ENCODE peak calls at places on chromosome 4, in five cellular contexts. Q, R, W, Z and N are unnamed samples.

GRCh38 chr4:148447672-148448071 is 5.5 kb upstream of the NR3C2 start:
- DNase-seq in Q (no peak), R (no peak), W (no peak), Z (no peak), N (no peak)

GRCh38 chr4:181017038-181017437 is 1226.2 kb upstream of the TENM3 start:
- DNase-seq in Q (no peak), R (no peak), W (no peak), Z (no peak), N (no peak)

GRCh38 chr4:158371158-158371557 is 150.5 kb upstream of the RXFP1 start:
- DNase-seq in Q (peak; percentile 1), R (no peak), W (no peak), Z (no peak), N (no peak)

GRCh38 chr4:7384929-7385890 is 49.5 kb downstream of the PSAPL1 start:
- DNase-seq in Q (no peak), R (no peak), W (no peak), Z (no peak), N (no peak)

GRCh38 chr4:26687728-26688127 is 103.8 kb downstream of the TBC1D19 start:
- DNase-seq in Q (no peak), R (no peak), W (no peak), Z (no peak), N (no peak)

GRCh38 chr4:169724251-169724650 is 33.5 kb downstream of the HPF1 start:
- DNase-seq in Q (no peak), R (peak; percentile 32), W (no peak), Z (no peak), N (no peak)

GRCh38 chr4:10098770-10099139 is 17.8 kb downstream of the WDR1 start:
- DNase-seq in Q (no peak), R (no peak), W (no peak), Z (no peak), N (no peak)

GRCh38 chr4:89586864-89587263 is 250.1 kb downstream of the SNCA start:
- DNase-seq in Q (no peak), R (peak; percentile 31), W (no peak), Z (no peak), N (no peak)

GRCh38 chr4:10622728-10623127 is 61.8 kb downstream of the CLNK start:
- DNase-seq in Q (no peak), R (peak; percentile 51), W (peak; percentile 26), Z (peak; percentile 4), N (no peak)

GRCh38 chr4:175540732-175541131 is 271.3 kb downstream of the GPM6A start:
- DNase-seq in Q (no peak), R (no peak), W (no peak), Z (no peak), N (no peak)

GRCh38 chr4:175540151-175540550 is 271.9 kb downstream of the GPM6A start:
- DNase-seq in Q (no peak), R (no peak), W (no peak), Z (no peak), N (no peak)

GRCh38 chr4:175536852-175537453 is 275.1 kb downstream of the GPM6A start:
- DNase-seq in Q (peak; percentile 26), R (peak; percentile 79), W (peak; percentile 7), Z (peak; percentile 30), N (peak; percentile 35)

GRCh38 chr4:175539498-175539897 is 272.6 kb downstream of the GPM6A start:
- DNase-seq in Q (no peak), R (no peak), W (no peak), Z (no peak), N (no peak)

GRCh38 chr4:175542787-175543186 is 269.3 kb downstream of the GPM6A start:
- DNase-seq in Q (no peak), R (no peak), W (no peak), Z (no peak), N (no peak)
- TF ChIP-seq JUNB in Q (no peak), R (no peak), W (no peak), Z (no peak), N (no peak)

GRCh38 chr4:31755751-31756150 is 1035.6 kb downstream of the PCDH7 start:
- DNase-seq in Q (no peak), R (no peak), W (no peak), Z (no peak), N (no peak)
- TF ChIP-seq JUNB in Q (no peak), R (no peak), W (no peak), Z (no peak), N (no peak)

GRCh38 chr4:126539771-126540170 is 1093.0 kb upstream of the INTU start:
- DNase-seq in Q (no peak), R (no peak), W (no peak), Z (no peak), N (no peak)
- TF ChIP-seq JUNB in Q (no peak), R (no peak), W (no peak), Z (no peak), N (no peak)

GRCh38 chr4:103012594-103012993 is 6.9 kb downstream of the SLC9B1 start:
- DNase-seq in Q (no peak), R (no peak), W (no peak), Z (no peak), N (no peak)

GRCh38 chr4:103012085-103012484 is 7.4 kb downstream of the SLC9B1 start:
- DNase-seq in Q (no peak), R (no peak), W (no peak), Z (peak; percentile 13), N (no peak)

GRCh38 chr4:103010827-103011226 is 8.7 kb downstream of the SLC9B1 start:
- DNase-seq in Q (no peak), R (no peak), W (no peak), Z (no peak), N (no peak)

GRCh38 chr4:103008875-103009729 is 10.4 kb downstream of the SLC9B1 start:
- DNase-seq in Q (peak; percentile 46), R (peak; percentile 78), W (peak; percentile 46), Z (peak; percentile 78), N (peak; percentile 72)

GRCh38 chr4:103011378-103012025 is 8.0 kb downstream of the SLC9B1 start:
- DNase-seq in Q (no peak), R (no peak), W (no peak), Z (peak; percentile 52), N (no peak)
- TF ChIP-seq JUNB in Q (no peak), R (no peak), W (no peak), Z (no peak), N (no peak)

GRCh38 chr4:107755841-107756356 is 35.9 kb upstream of the PAPSS1 start:
- DNase-seq in Q (no peak), R (peak; percentile 45), W (no peak), Z (no peak), N (peak; percentile 37)
- TF ChIP-seq JUNB in Q (no peak), R (no peak), W (no peak), Z (no peak), N (no peak)

GRCh38 chr4:72473434-72473900 is 95.6 kb downstream of the ADAMTS3 start:
- DNase-seq in Q (no peak), R (no peak), W (no peak), Z (peak; percentile 89), N (no peak)
- TF ChIP-seq JUNB in Q (no peak), R (no peak), W (no peak), Z (no peak), N (no peak)

DNA sequence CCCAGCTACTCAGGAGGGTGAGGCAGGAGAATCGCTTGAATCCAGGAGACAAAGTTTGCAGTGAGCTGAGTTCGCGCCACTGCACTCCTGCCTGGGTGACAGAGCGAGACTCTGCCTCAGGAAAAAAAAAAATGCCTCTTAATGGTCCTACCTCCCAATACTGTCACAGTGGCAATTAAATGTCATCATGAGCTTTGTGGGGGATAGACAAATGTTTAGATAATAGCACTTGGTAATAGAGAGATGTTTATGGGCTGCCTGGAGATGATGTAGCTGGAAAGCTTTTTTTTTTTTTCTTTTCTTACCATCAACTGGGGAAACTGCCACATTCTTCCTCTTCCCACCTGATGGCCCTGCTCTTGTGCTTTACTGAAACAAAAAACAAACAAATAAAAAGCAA is 33.1 kb downstream of the GRK4 start:
- DNase-seq in Q (no peak), R (no peak), W (no peak), Z (no peak), N (no peak)
- TF ChIP-seq JUNB in Q (no peak), R (no peak), W (no peak), Z (no peak), N (no peak)

GRCh38 chr4:163148466-163149336 is 18.0 kb downstream of the NAF1 start:
- DNase-seq in Q (no peak), R (no peak), W (no peak), Z (no peak), N (no peak)

GRCh38 chr4:163139048-163139447 is 27.6 kb downstream of the NAF1 start:
- DNase-seq in Q (no peak), R (no peak), W (no peak), Z (no peak), N (no peak)

GRCh38 chr4:163142246-163142645 is 24.4 kb downstream of the NAF1 start:
- DNase-seq in Q (no peak), R (no peak), W (no peak), Z (no peak), N (no peak)

GRCh38 chr4:163137581-163137980 is 29.1 kb downstream of the NAF1 start:
- DNase-seq in Q (no peak), R (no peak), W (no peak), Z (no peak), N (no peak)

GRCh38 chr4:163143532-163143931 is 23.2 kb downstream of the NAF1 start:
- DNase-seq in Q (no peak), R (no peak), W (no peak), Z (no peak), N (no peak)
- TF ChIP-seq JUNB in Q (no peak), R (no peak), W (no peak), Z (no peak), N (no peak)

GRCh38 chr4:138632856-138633255 is 382.7 kb upstream of the NOCT start:
- DNase-seq in Q (no peak), R (no peak), W (no peak), Z (no peak), N (no peak)

GRCh38 chr4:138629669-138630068 is 385.9 kb upstream of the NOCT start:
- DNase-seq in Q (no peak), R (no peak), W (no peak), Z (no peak), N (no peak)

GRCh38 chr4:138630666-138631065 is 384.9 kb upstream of the NOCT start:
- DNase-seq in Q (no peak), R (no peak), W (no peak), Z (no peak), N (no peak)

DNA sequence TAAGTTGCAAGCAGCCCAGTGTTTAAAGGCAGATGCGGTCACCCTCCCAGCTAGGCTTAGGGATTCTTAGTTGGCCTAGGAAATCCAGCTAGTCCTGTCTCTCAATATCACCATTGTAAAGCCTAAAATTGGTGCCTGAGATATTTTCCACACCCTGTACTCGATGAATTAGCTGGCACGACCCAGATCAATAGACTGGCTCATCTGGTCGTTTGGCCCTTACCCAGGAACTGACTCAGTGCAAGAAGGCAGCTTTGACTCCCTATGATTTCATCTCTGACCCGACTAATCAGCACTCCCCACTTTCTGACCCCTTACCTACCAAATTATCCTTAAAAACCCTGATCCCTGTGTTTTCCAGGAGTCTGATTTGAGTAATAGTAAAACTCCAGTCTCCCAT is 384.9 kb upstream of the SLC7A11 start:
- DNase-seq in Q (no peak), R (no peak), W (no peak), Z (no peak), N (no peak)
- TF ChIP-seq JUNB in Q (no peak), R (no peak), W (no peak), Z (no peak), N (no peak)

GRCh38 chr4:144374065-144374464 is 233.5 kb upstream of the GYPA start:
- DNase-seq in Q (no peak), R (peak; percentile 51), W (peak; percentile 20), Z (no peak), N (no peak)

GRCh38 chr4:144376905-144377304 is 236.4 kb upstream of the GYPA start:
- DNase-seq in Q (no peak), R (peak; percentile 14), W (no peak), Z (no peak), N (no peak)

GRCh38 chr4:144366425-144366824 is 225.9 kb upstream of the GYPA start:
- DNase-seq in Q (no peak), R (no peak), W (no peak), Z (no peak), N (no peak)

GRCh38 chr4:144371479-144371878 is 231.0 kb upstream of the GYPA start:
- DNase-seq in Q (no peak), R (no peak), W (no peak), Z (no peak), N (no peak)
- TF ChIP-seq JUNB in Q (no peak), R (no peak), W (no peak), Z (no peak), N (no peak)